ENCODE peak calls at places on chromosomes 6 and 20, in ten cellular contexts. A, X, R, U, H, T, W, Z, J and C are unnamed samples.

GRCh38 chr6:109059591-109060021 is 35.0 kb downstream of the SESN1 start:
- DNase-seq in A (no peak), U (no peak), Z (no peak), T (no peak), R (peak; percentile 49), H (no peak), W (no peak), J (no peak), X (no peak), C (no peak)

GRCh38 chr6:33670086-33670660 is 41.3 kb downstream of the UQCC2 start:
- DNase-seq in R (no peak), A (no peak), J (no peak), Z (no peak), T (no peak), X (no peak), W (no peak), H (no peak), U (no peak), C (no peak)

GRCh38 chr6:136950436-136950835 is 28.3 kb downstream of the SLC35D3 start:
- DNase-seq in T (no peak), W (no peak), X (no peak), Z (no peak), J (no peak), R (no peak), A (no peak), U (no peak), H (no peak), C (no peak)

GRCh38 chr20:31806564-31807355 is 12.4 kb upstream of the MYLK2 start:
- DNase-seq in Z (no peak), A (no peak), T (no peak), H (no peak), X (no peak), W (no peak), U (no peak), R (no peak), J (no peak), C (no peak)

GRCh38 chr6:105374010-105374420 is 28.9 kb downstream of the PREP start:
- DNase-seq in Z (no peak), J (no peak), H (no peak), U (no peak), T (no peak), R (peak; percentile 100), W (no peak), A (no peak), X (no peak), C (no peak)

GRCh38 chr6:47047479-47048411 is 5.6 kb upstream of the ADGRF1 start:
- DNase-seq in U (peak; percentile 31), J (peak; percentile 8), R (peak; percentile 99), T (peak; percentile 48), H (no peak), Z (peak; percentile 65), A (no peak), W (peak; percentile 66), X (peak; percentile 54), C (no peak)

GRCh38 chr20:33945391-33946079 is 48.2 kb upstream of the RALY start:
- DNase-seq in X (no peak), A (no peak), W (no peak), U (no peak), J (no peak), Z (no peak), H (no peak), T (no peak), R (no peak), C (no peak)

GRCh38 chr20:48198951-48199431 is 413.7 kb upstream of the SULF2 start:
- DNase-seq in Z (no peak), X (no peak), U (no peak), T (no peak), H (peak; percentile 13), W (no peak), R (no peak), A (no peak), J (no peak), C (no peak)

GRCh38 chr6:55669133-55669532 is 90.1 kb upstream of the HMGCLL1 start:
- DNase-seq in W (no peak), H (no peak), J (no peak), T (no peak), U (no peak), X (no peak), Z (no peak), R (no peak), A (no peak), C (no peak)

GRCh38 chr6:34102099-34102656 is 43.7 kb downstream of the GRM4 start:
- DNase-seq in X (no peak), H (no peak), U (no peak), A (no peak), W (no peak), Z (no peak), R (no peak), J (no peak), T (no peak), C (no peak)

GRCh38 chr6:28252507-28252975 is 472 bp upstream of the ZKSCAN4 start:
- DNase-seq in T (no peak), Z (no peak), A (no peak), W (no peak), U (no peak), R (no peak), J (no peak), H (no peak), X (no peak), C (no peak)

GRCh38 chr6:22878706-22879105 is 309.3 kb downstream of the HDGFL1 start:
- DNase-seq in T (no peak), Z (no peak), U (no peak), X (no peak), J (no peak), R (no peak), A (no peak), H (no peak), W (no peak), C (no peak)

GRCh38 chr20:4548552-4548951 is 173.2 kb upstream of the PRND start:
- DNase-seq in H (no peak), X (no peak), R (no peak), W (no peak), A (no peak), T (no peak), U (no peak), J (no peak), Z (no peak), C (no peak)

GRCh38 chr20:17417221-17417620 is 114.0 kb downstream of the BFSP1 start:
- DNase-seq in H (no peak), W (no peak), Z (no peak), T (no peak), R (no peak), J (no peak), X (no peak), U (no peak), A (no peak), C (no peak)

DNA sequence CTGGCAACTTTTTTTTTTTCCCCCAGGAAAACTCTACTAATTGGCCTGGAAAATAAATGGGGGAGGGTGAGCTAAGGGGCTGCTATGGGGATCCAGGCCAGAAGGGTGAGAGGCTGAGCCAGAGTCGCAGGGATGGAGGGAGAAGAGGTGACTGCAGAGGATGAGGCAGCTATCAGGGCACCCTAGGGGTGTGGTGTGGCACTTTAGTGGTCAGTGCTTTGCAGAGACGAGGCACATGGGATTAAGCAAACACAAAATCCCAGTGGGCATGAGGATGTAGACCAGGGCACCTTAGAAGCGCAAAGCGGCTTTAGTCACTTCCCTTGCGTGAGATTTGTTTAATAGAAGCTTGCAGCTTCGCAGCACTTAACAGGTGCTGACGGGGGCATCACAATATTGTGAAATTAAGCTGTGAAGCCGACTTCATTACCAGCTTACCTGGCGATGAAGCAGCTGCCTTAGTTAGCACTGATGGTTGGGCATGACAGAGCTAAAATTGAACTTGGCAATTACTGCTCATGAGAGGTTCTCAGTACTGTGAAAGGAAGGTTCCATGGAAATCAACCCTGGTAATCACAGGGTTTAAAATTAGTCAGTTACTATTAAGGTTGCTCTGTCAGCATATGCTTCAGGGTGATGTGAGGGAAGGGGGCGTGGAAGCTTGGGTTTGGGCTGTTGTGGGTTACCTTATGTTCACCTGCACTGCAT is 26.0 kb downstream of the TOX2 start:
- DNase-seq in U (no peak), T (no peak), Z (no peak), W (no peak), A (no peak), X (no peak), R (peak; percentile 48), H (no peak), J (no peak), C (no peak)
- H3K4me1 ChIP-seq in U (peaks cover 2% of the 10 kb centered on the region), T (no peaks in the 10 kb centered on the region), Z (peaks cover 14% of the 10 kb centered on the region), W (peaks cover 23% of the 10 kb centered on the region), A (peaks cover 35% of the 10 kb centered on the region), X (no peaks in the 10 kb centered on the region), R (peaks cover 88% of the 10 kb centered on the region), H (no peaks in the 10 kb centered on the region), J (peaks cover 26% of the 10 kb centered on the region), C (no peaks in the 10 kb centered on the region)

GRCh38 chr20:61655591-61655990 is 403.5 kb downstream of the CDH4 start:
- DNase-seq in A (no peak), U (no peak), H (no peak), X (no peak), J (no peak), R (no peak), T (no peak), W (no peak), Z (no peak), C (no peak)

GRCh38 chr20:61654726-61655125 is 402.7 kb downstream of the CDH4 start:
- DNase-seq in Z (no peak), J (no peak), R (no peak), X (no peak), H (no peak), U (no peak), W (no peak), A (no peak), T (no peak), C (no peak)

GRCh38 chr20:61657719-61658377 is 405.8 kb downstream of the CDH4 start:
- DNase-seq in R (no peak), A (no peak), H (no peak), W (no peak), J (no peak), T (no peak), X (no peak), Z (no peak), U (no peak), C (no peak)

GRCh38 chr20:61658563-61658962 is 406.5 kb downstream of the CDH4 start:
- DNase-seq in H (no peak), Z (no peak), T (no peak), W (no peak), X (no peak), A (no peak), R (no peak), J (no peak), U (no peak), C (no peak)

GRCh38 chr20:61656198-61656597 is 404.1 kb downstream of the CDH4 start:
- DNase-seq in J (no peak), R (no peak), U (no peak), W (no peak), A (no peak), X (no peak), Z (no peak), T (no peak), H (no peak), C (no peak)
- H3K4me1 ChIP-seq in J (no peaks in the 10 kb centered on the region), R (no peaks in the 10 kb centered on the region), U (no peaks in the 10 kb centered on the region), W (no peaks in the 10 kb centered on the region), A (no peaks in the 10 kb centered on the region), X (no peaks in the 10 kb centered on the region), Z (no peaks in the 10 kb centered on the region), T (no peaks in the 10 kb centered on the region), H (no peaks in the 10 kb centered on the region), C (no peaks in the 10 kb centered on the region)

GRCh38 chr20:57411406-57412283 is 20.4 kb downstream of the RBM38 start:
- DNase-seq in H (no peak), Z (no peak), X (no peak), A (no peak), T (no peak), J (no peak), U (no peak), W (no peak), R (no peak), C (no peak)
- H3K4me1 ChIP-seq in H (no peaks in the 10 kb centered on the region), Z (peaks cover 17% of the 10 kb centered on the region), X (peaks cover 5% of the 10 kb centered on the region), A (peaks cover 61% of the 10 kb centered on the region), T (peaks cover 5% of the 10 kb centered on the region), J (peaks cover 5% of the 10 kb centered on the region), U (peaks cover 17% of the 10 kb centered on the region), W (peaks cover 43% of the 10 kb centered on the region), R (no peaks in the 10 kb centered on the region), C (no peaks in the 10 kb centered on the region)

GRCh38 chr6:52550014-52550575 is 26.8 kb downstream of the TRAM2 start:
- DNase-seq in R (no peak), H (no peak), J (no peak), U (no peak), W (no peak), X (no peak), T (no peak), A (no peak), Z (no peak), C (no peak)
- H3K4me1 ChIP-seq in R (peaks cover 8% of the 10 kb centered on the region), H (peaks cover 11% of the 10 kb centered on the region), J (no peaks in the 10 kb centered on the region), U (peaks cover 35% of the 10 kb centered on the region), W (peaks cover 83% of the 10 kb centered on the region), X (peaks cover 16% of the 10 kb centered on the region), T (peaks cover 47% of the 10 kb centered on the region), A (peaks cover 78% of the 10 kb centered on the region), Z (peaks cover 18% of the 10 kb centered on the region), C (peaks cover 13% of the 10 kb centered on the region)